ENCODE peak calls at places on chromosome 11, in ten cellular contexts. W is C1 segment of cervical spinal cord; P is activated effector memory CD4-positive, alpha-beta T cell treated with anti-CD3 and anti-CD28 coated beads, Interleukin-2, amount 50 U/mL, for 16 hours; F is NCI-H460; E is stimulated activated CD4-positive, alpha-beta T cell treated with anti-CD3 and anti-CD28 coated beads, Interleukin-15, amount 100 ng/mL, for 1 hour; I is adrenal gland; D is EL; J is left cardiac atrium; N is GM13976; K is KG1. H is an unnamed sample.

GRCh38 chr11:65662802-65663633 is at the start of gene RELA:
- DNase-seq in E (peak), D (peak), P (peak), I (peak), F (peak), N (peak), W (peak), J (peak), K (peak), H (peak)

GRCh38 chr11:43770173-43770572 is 89.6 kb downstream of the HSD17B12 start:
- DNase-seq in J (no peak), I (no peak), E (no peak), W (no peak), D (no peak), F (no peak), K (no peak), P (no peak), N (no peak), H (no peak)

GRCh38 chr11:10622957-10623787 is 54.7 kb upstream of the LYVE1 start:
- DNase-seq in K (peak), N (no peak), W (peak), P (no peak), E (no peak), J (peak), F (no peak), I (peak), D (no peak), H (peak)

GRCh38 chr11:61841636-61842332 is 13.7 kb downstream of the FADS2 start:
- DNase-seq in P (no peak), F (no peak), I (peak), K (no peak), W (no peak), N (no peak), J (no peak), E (no peak), D (no peak), H (no peak)

GRCh38 chr11:27717801-27718229 is 17.6 kb upstream of the BDNF start:
- DNase-seq in N (no peak), I (no peak), W (no peak), P (no peak), F (no peak), D (no peak), K (no peak), E (no peak), J (no peak), H (no peak)

GRCh38 chr11:120526241-120526640 is 14.7 kb downstream of the GRIK4 start:
- DNase-seq in J (no peak), F (no peak), I (no peak), D (no peak), N (no peak), P (no peak), W (no peak), E (no peak), K (no peak), H (no peak)

GRCh38 chr11:120667281-120667680 is 155.7 kb downstream of the GRIK4 start:
- DNase-seq in N (peak), P (no peak), J (peak), E (no peak), I (peak), K (no peak), W (no peak), F (no peak), D (peak), H (peak)

GRCh38 chr11:67045314-67045713 is 11.3 kb upstream of the RHOD start:
- DNase-seq in N (peak), K (no peak), F (peak), D (peak), P (no peak), I (peak), E (no peak), W (no peak), J (no peak), H (peak)

GRCh38 chr11:74926304-74927030 is 22.4 kb downstream of the XRRA1 start:
- DNase-seq in K (no peak), E (no peak), F (no peak), N (no peak), I (no peak), P (no peak), D (peak), W (no peak), J (no peak), H (no peak)

GRCh38 chr11:5818245-5818865 is 9.6 kb downstream of the OR52N2 start:
- DNase-seq in P (no peak), N (peak), F (no peak), W (no peak), I (no peak), E (no peak), J (no peak), D (no peak), K (no peak), H (no peak)

GRCh38 chr11:8267831-8268529 is 4.3 kb upstream of the LMO1 start:
- DNase-seq in I (peak), E (no peak), F (no peak), N (no peak), K (no peak), J (no peak), W (no peak), P (peak), D (no peak), H (no peak)

GRCh38 chr11:122807731-122808485 is 30.4 kb upstream of the CRTAM start:
- DNase-seq in P (no peak), N (no peak), K (no peak), D (no peak), J (no peak), W (no peak), F (no peak), I (no peak), E (no peak), H (no peak)

GRCh38 chr11:75152090-75152489 is 1.2 kb downstream of the SLCO2B1 start:
- DNase-seq in E (no peak), J (no peak), P (no peak), N (no peak), D (no peak), W (no peak), I (no peak), K (no peak), F (no peak), H (no peak)

GRCh38 chr11:57254631-57255030 is 17.6 kb upstream of the APLNR start:
- DNase-seq in E (no peak), N (no peak), J (no peak), I (no peak), F (no peak), W (no peak), K (no peak), D (no peak), P (no peak), H (no peak)

GRCh38 chr11:57566035-57566504 is 1.4 kb downstream of the UBE2L6 start:
- DNase-seq in E (no peak), P (peak), K (peak), N (peak), W (peak), F (no peak), D (peak), I (peak), J (no peak), H (peak)

GRCh38 chr11:126440792-126441514 is 85.5 kb downstream of the ST3GAL4 start:
- DNase-seq in N (peak), D (peak), W (peak), I (peak), F (peak), E (peak), J (peak), K (peak), P (peak), H (peak)

GRCh38 chr11:47980907-47981621 is 705 bp downstream of the PTPRJ start:
- DNase-seq in D (peak), J (peak), N (peak), P (peak), E (no peak), F (no peak), I (peak), W (peak), K (no peak), H (peak)

GRCh38 chr11:10295056-10295901 is 1.3 kb upstream of the SBF2 start:
- DNase-seq in N (no peak), D (no peak), W (no peak), P (no peak), J (no peak), E (no peak), F (no peak), K (peak), I (no peak), H (no peak)

GRCh38 chr11:46207270-46207669 is 70.2 kb upstream of the CREB3L1 start:
- DNase-seq in E (no peak), K (no peak), I (peak), D (no peak), P (no peak), N (no peak), J (no peak), F (no peak), W (no peak), H (no peak)

GRCh38 chr11:38952698-38953097 is 2354.7 kb upstream of the RAG2 start:
- DNase-seq in K (no peak), W (no peak), D (no peak), P (no peak), F (no peak), E (no peak), I (no peak), N (no peak), J (no peak), H (no peak)

GRCh38 chr11:121323208-121323607 is 30.6 kb downstream of the SC5D start:
- DNase-seq in E (no peak), P (no peak), F (no peak), N (no peak), I (no peak), J (no peak), K (no peak), W (no peak), D (no peak), H (no peak)

GRCh38 chr11:63920126-63920869 is 3.3 kb upstream of the RCOR2 start:
- DNase-seq in F (no peak), D (no peak), J (peak), I (peak), P (no peak), K (no peak), E (no peak), W (peak), N (peak), H (no peak)

GRCh38 chr11:119734788-119735187 is 5.8 kb upstream of the NECTIN1 start:
- DNase-seq in F (no peak), K (no peak), W (no peak), E (no peak), I (no peak), J (no peak), N (no peak), D (no peak), P (no peak), H (no peak)

GRCh38 chr11:92804388-92804787 is 165.1 kb upstream of the MTNR1B start:
- DNase-seq in D (no peak), P (no peak), E (no peak), W (no peak), N (no peak), J (no peak), K (no peak), I (no peak), F (no peak), H (no peak)